ENCODE peak calls at places on chromosomes 3 and 15, in six cellular contexts. A, C, U, P, D and Y are unnamed samples.
A peak's percentile ranks its signal among the peaks of the same experiment; 100 is the strongest.

GRCh38 chr15:72318408-72318942 is 1.5 kb downstream of the CELF6 start:
- DNase-seq in U (no peak), C (no peak), A (no peak), P (no peak), D (no peak), Y (no peak)

GRCh38 chr3:106403746-106404145 is 534.9 kb upstream of the CBLB start:
- DNase-seq in C (no peak), D (no peak), A (no peak), U (no peak), P (no peak), Y (no peak)

GRCh38 chr3:80767599-80767998 is 993.8 kb downstream of the GBE1 start:
- DNase-seq in P (no peak), A (no peak), U (no peak), D (no peak), C (no peak), Y (no peak)

GRCh38 chr3:137263982-137264777 is 306.4 kb downstream of the IL20RB start:
- DNase-seq in A (no peak), C (no peak), U (no peak), P (no peak), D (no peak), Y (peak; percentile 58)

GRCh38 chr15:56523521-56523920 is 58.6 kb upstream of the MNS1 start:
- DNase-seq in C (no peak), D (no peak), P (no peak), U (no peak), A (no peak), Y (no peak)

GRCh38 chr3:179063945-179064560 is 7.6 kb downstream of the ZMAT3 start:
- DNase-seq in P (no peak), A (no peak), U (no peak), C (peak; percentile 12), D (no peak), Y (no peak)

GRCh38 chr3:122826315-122826714 is 31.4 kb downstream of the SLC49A4 start:
- DNase-seq in D (no peak), P (no peak), C (no peak), U (no peak), A (no peak), Y (no peak)

GRCh38 chr3:137194301-137194700 is 236.5 kb downstream of the IL20RB start:
- DNase-seq in A (no peak), U (no peak), C (no peak), D (no peak), P (no peak), Y (no peak)

GRCh38 chr15:68599560-68600071 is 20.8 kb downstream of the CORO2B start:
- DNase-seq in C (peak; percentile 81), U (peak; percentile 73), A (peak; percentile 92), P (peak; percentile 80), D (no peak), Y (no peak)

GRCh38 chr3:58049143-58049785 is 41.0 kb downstream of the FLNB start:
- DNase-seq in A (peak; percentile 56), P (peak; percentile 59), D (peak; percentile 66), C (peak; percentile 96), U (no peak), Y (peak; percentile 51)

GRCh38 chr3:104133004-104133403 is 1233.7 kb upstream of the ALCAM start:
- DNase-seq in D (no peak), P (no peak), A (no peak), U (no peak), C (no peak), Y (no peak)

GRCh38 chr3:63753567-63753966 is 65.5 kb upstream of the C3orf49 start:
- DNase-seq in P (no peak), D (no peak), C (peak; percentile 39), A (peak; percentile 9), U (no peak), Y (no peak)

GRCh38 chr3:37974121-37974927 is 16.3 kb upstream of the VILL start:
- DNase-seq in D (peak; percentile 65), P (peak; percentile 77), C (peak; percentile 71), U (peak; percentile 58), A (peak; percentile 43), Y (peak; percentile 73)

GRCh38 chr3:46673151-46674030 is 20.1 kb downstream of the ALS2CL start:
- DNase-seq in C (no peak), U (no peak), A (no peak), D (no peak), P (peak; percentile 10), Y (peak; percentile 37)

GRCh38 chr15:60815321-60815720 is 336.4 kb upstream of the ICE2 start:
- DNase-seq in P (no peak), C (no peak), U (no peak), A (no peak), D (no peak), Y (no peak)

GRCh38 chr15:67085237-67085817 is 19.9 kb downstream of the SMAD3 start:
- DNase-seq in D (no peak), P (no peak), C (no peak), A (no peak), U (no peak), Y (no peak)

GRCh38 chr15:79399591-79399990 is 32.5 kb upstream of the MINAR1 start:
- DNase-seq in A (no peak), P (no peak), U (no peak), D (no peak), C (no peak), Y (no peak)

GRCh38 chr3:108239082-108239481 is 16.9 kb upstream of the IFT57 start:
- DNase-seq in U (no peak), P (no peak), D (no peak), A (no peak), C (no peak), Y (no peak)

GRCh38 chr3:121834079-121834730 is 655 bp downstream of the IQCB1 start:
- DNase-seq in P (no peak), A (no peak), U (peak; percentile 8), D (no peak), C (no peak), Y (no peak)

GRCh38 chr3:49237344-49237743 is 39.7 kb downstream of the C3orf62 start:
- DNase-seq in A (no peak), D (no peak), P (no peak), C (no peak), U (no peak), Y (no peak)

GRCh38 chr3:42539871-42540714 is 37.6 kb downstream of the VIPR1 start:
- DNase-seq in P (peak; percentile 95), A (peak; percentile 1), U (peak; percentile 51), D (peak; percentile 87), C (peak; percentile 36), Y (no peak)

GRCh38 chr15:35499723-35500122 is 46.2 kb downstream of the DPH6 start:
- DNase-seq in D (no peak), A (no peak), U (no peak), P (no peak), C (no peak), Y (no peak)

GRCh38 chr15:43544266-43544665 is 26.9 kb downstream of the MAP1A start:
- DNase-seq in U (no peak), A (no peak), D (no peak), P (no peak), C (peak; percentile 32), Y (no peak)

GRCh38 chr15:67456677-67457529 is 64.0 kb upstream of the C15orf61 start:
- DNase-seq in D (peak; percentile 86), C (peak; percentile 77), U (peak; percentile 94), P (peak; percentile 91), A (peak; percentile 80), Y (peak; percentile 85)

DNA sequence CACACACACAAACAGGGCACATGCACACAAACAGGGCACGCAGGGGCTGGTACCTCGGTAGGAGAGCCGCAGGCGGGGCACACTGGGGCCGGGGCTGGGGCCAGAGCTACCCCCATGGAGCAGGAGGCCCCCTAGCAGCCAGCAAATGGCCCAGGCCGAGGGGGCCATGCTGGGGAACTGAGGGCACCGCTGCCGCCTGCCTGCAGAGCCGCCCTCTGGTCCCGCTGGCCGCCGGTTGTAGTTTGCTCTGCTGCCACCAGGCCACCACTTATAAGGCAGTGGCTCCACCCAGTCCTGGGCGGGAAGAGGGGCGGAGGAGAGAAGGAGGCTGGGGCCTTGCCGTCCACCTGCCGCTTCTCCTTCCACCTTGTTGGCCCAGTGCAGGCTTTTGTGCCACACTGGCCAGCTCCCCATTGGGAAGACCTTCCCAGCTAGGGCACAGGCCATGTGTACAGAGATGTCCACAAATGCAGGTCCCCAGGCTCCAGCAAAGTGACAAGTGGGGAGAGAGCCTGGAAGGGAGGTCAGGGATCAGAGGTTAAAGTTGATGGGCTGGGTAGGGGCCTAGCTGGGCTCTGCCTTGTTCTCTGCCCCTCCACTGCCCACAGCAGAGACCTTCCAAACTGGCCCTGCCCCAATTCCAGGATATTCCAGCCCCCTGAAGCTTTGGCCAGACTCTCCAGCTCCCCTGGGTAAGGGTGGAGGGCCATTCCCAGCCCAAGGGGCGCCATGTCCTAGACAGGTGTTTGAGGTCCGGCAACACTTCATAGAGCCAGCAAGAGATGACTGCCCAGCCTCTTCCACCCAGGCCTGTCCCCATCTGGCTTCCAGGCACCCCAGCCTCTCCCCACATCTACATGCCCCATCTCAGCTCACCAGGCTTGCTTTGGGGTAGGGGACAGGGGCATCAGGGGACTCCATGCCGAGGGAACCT is at the start of gene SEMA3G:
- DNase-seq in P (peak; percentile 83), U (peak; percentile 67), A (peak; percentile 52), D (peak; percentile 85), C (peak; percentile 41), Y (peak; percentile 82)
- TF ChIP-seq CTCF in P (no peak), U (peak; percentile 60), A (no peak), D (peak; percentile 53), C (peak; percentile 59), Y (peak; percentile 57)

GRCh38 chr3:116093374-116093773 is 351.9 kb downstream of the LSAMP start:
- DNase-seq in A (no peak), U (no peak), C (no peak), P (no peak), D (no peak), Y (no peak)
- TF ChIP-seq CTCF in A (no peak), U (no peak), C (no peak), P (no peak), D (no peak), Y (no peak)

DNA sequence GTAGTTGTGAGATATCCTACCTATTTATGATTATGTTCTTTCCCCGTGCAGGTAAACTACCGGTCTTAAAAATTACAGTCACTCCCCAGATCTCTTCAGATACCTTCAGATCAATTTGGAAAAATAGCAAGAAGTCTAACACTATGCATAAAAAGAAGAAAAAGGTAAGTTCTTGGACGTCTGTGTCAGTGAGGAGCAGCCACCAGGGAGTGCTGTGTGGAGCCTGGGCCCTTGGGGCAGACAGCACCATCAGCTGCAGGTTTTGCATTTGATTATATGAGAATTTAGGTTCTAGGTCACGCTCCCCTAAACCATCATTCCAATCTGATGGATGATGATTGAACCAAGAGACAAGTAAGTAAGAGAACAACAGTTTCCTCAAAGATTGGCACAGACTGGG is 8.9 kb upstream of the RNF7 start:
- DNase-seq in A (no peak), C (no peak), D (no peak), U (no peak), P (peak; percentile 18), Y (no peak)
- TF ChIP-seq CTCF in A (peak; percentile 19), C (peak; percentile 4), D (no peak), U (peak; percentile 18), P (no peak), Y (no peak)

GRCh38 chr3:177945999-177946398 is 590.2 kb upstream of the KCNMB2 start:
- DNase-seq in C (no peak), U (no peak), D (no peak), P (no peak), A (no peak), Y (no peak)
- TF ChIP-seq CTCF in C (no peak), U (no peak), D (no peak), P (no peak), A (no peak), Y (no peak)

GRCh38 chr3:120033594-120033993 is 60.7 kb downstream of the GSK3B start:
- DNase-seq in U (no peak), D (no peak), A (no peak), C (no peak), P (no peak), Y (no peak)
- TF ChIP-seq CTCF in U (no peak), D (no peak), A (no peak), C (no peak), P (no peak), Y (no peak)